ENCODE peak calls at places on chromosomes 6 and 20, in five cellular contexts. One of them, this sample, is unnamed. For H3K4me1 and H3K9me3, the result is how much of the 10 kb centered on the place peaks cover.

GRCh38 chr20:57620274-57620990 is at the start of gene ZBP1:
- DNase-seq in naive thymus-derived CD4-positive, alpha-beta T cell: no peak
- DNase-seq in heart left ventricle: no peak
- DNase-seq in SK-N-SH: no peak
- DNase-seq in effector memory CD4-positive, alpha-beta T cell: peak
- DNase-seq in this sample: no peak

GRCh38 chr6:111978826-111979225 is 75.1 kb upstream of the CCN6 start:
- DNase-seq in naive thymus-derived CD4-positive, alpha-beta T cell: no peak
- DNase-seq in SK-N-SH: no peak
- DNase-seq in heart left ventricle: no peak
- DNase-seq in effector memory CD4-positive, alpha-beta T cell: no peak
- DNase-seq in this sample: no peak

GRCh38 chr6:43078651-43079050 is 2.5 kb downstream of the PTK7 start:
- DNase-seq in heart left ventricle: no peak
- DNase-seq in naive thymus-derived CD4-positive, alpha-beta T cell: no peak
- DNase-seq in SK-N-SH: no peak
- DNase-seq in effector memory CD4-positive, alpha-beta T cell: no peak
- DNase-seq in this sample: no peak

GRCh38 chr6:10595731-10596664 is 74.8 kb downstream of the GCNT2 start:
- DNase-seq in effector memory CD4-positive, alpha-beta T cell: no peak
- DNase-seq in heart left ventricle: no peak
- DNase-seq in naive thymus-derived CD4-positive, alpha-beta T cell: no peak
- DNase-seq in SK-N-SH: no peak
- DNase-seq in this sample: no peak

GRCh38 chr6:91497770-91498169 is 910.9 kb upstream of the MAP3K7 start:
- DNase-seq in heart left ventricle: no peak
- DNase-seq in naive thymus-derived CD4-positive, alpha-beta T cell: no peak
- DNase-seq in SK-N-SH: no peak
- DNase-seq in effector memory CD4-positive, alpha-beta T cell: no peak
- DNase-seq in this sample: no peak

GRCh38 chr20:8176276-8176675 is 44.2 kb downstream of the PLCB1 start:
- DNase-seq in effector memory CD4-positive, alpha-beta T cell: no peak
- DNase-seq in naive thymus-derived CD4-positive, alpha-beta T cell: no peak
- DNase-seq in heart left ventricle: no peak
- DNase-seq in SK-N-SH: no peak
- DNase-seq in this sample: no peak

GRCh38 chr20:13231031-13231752 is 10.1 kb downstream of the ISM1 start:
- DNase-seq in effector memory CD4-positive, alpha-beta T cell: peak
- DNase-seq in SK-N-SH: no peak
- DNase-seq in heart left ventricle: no peak
- DNase-seq in naive thymus-derived CD4-positive, alpha-beta T cell: no peak
- DNase-seq in this sample: no peak

GRCh38 chr6:121851056-121851455 is 415.6 kb downstream of the GJA1 start:
- DNase-seq in SK-N-SH: no peak
- DNase-seq in effector memory CD4-positive, alpha-beta T cell: no peak
- DNase-seq in naive thymus-derived CD4-positive, alpha-beta T cell: no peak
- DNase-seq in heart left ventricle: no peak
- DNase-seq in this sample: peak

GRCh38 chr6:97591955-97592354 is 308.9 kb upstream of the MMS22L start:
- DNase-seq in SK-N-SH: no peak
- DNase-seq in naive thymus-derived CD4-positive, alpha-beta T cell: no peak
- DNase-seq in effector memory CD4-positive, alpha-beta T cell: no peak
- DNase-seq in heart left ventricle: no peak
- DNase-seq in this sample: no peak

GRCh38 chr6:92979281-92979680 is 440.1 kb downstream of the EPHA7 start:
- DNase-seq in SK-N-SH: no peak
- DNase-seq in effector memory CD4-positive, alpha-beta T cell: no peak
- DNase-seq in naive thymus-derived CD4-positive, alpha-beta T cell: no peak
- DNase-seq in heart left ventricle: no peak
- DNase-seq in this sample: no peak

GRCh38 chr20:43938932-43939761 is 24.5 kb downstream of the TOX2 start:
- DNase-seq in effector memory CD4-positive, alpha-beta T cell: no peak
- DNase-seq in SK-N-SH: no peak
- DNase-seq in naive thymus-derived CD4-positive, alpha-beta T cell: no peak
- DNase-seq in heart left ventricle: peak
- DNase-seq in this sample: no peak

GRCh38 chr6:105713474-105714118 is 310.7 kb upstream of the PREP start:
- DNase-seq in heart left ventricle: no peak
- DNase-seq in SK-N-SH: no peak
- DNase-seq in naive thymus-derived CD4-positive, alpha-beta T cell: no peak
- DNase-seq in effector memory CD4-positive, alpha-beta T cell: no peak
- DNase-seq in this sample: no peak

GRCh38 chr20:49583669-49584417 is 15.9 kb upstream of the PTGIS start:
- DNase-seq in effector memory CD4-positive, alpha-beta T cell: no peak
- DNase-seq in heart left ventricle: peak
- DNase-seq in naive thymus-derived CD4-positive, alpha-beta T cell: no peak
- DNase-seq in SK-N-SH: no peak
- DNase-seq in this sample: no peak

GRCh38 chr20:38196592-38196991 is 31.5 kb upstream of the TGM2 start:
- DNase-seq in effector memory CD4-positive, alpha-beta T cell: no peak
- DNase-seq in naive thymus-derived CD4-positive, alpha-beta T cell: no peak
- DNase-seq in SK-N-SH: no peak
- DNase-seq in heart left ventricle: peak
- DNase-seq in this sample: no peak

GRCh38 chr6:68008445-68008844 is 626.6 kb upstream of the ADGRB3 start:
- DNase-seq in naive thymus-derived CD4-positive, alpha-beta T cell: no peak
- DNase-seq in effector memory CD4-positive, alpha-beta T cell: no peak
- DNase-seq in SK-N-SH: no peak
- DNase-seq in heart left ventricle: no peak
- DNase-seq in this sample: no peak

GRCh38 chr6:112218563-112218962 is 35.8 kb downstream of the LAMA4 start:
- DNase-seq in SK-N-SH: no peak
- DNase-seq in effector memory CD4-positive, alpha-beta T cell: no peak
- DNase-seq in naive thymus-derived CD4-positive, alpha-beta T cell: no peak
- DNase-seq in heart left ventricle: peak
- DNase-seq in this sample: no peak

GRCh38 chr6:33622456-33623431 is 1.6 kb downstream of the ITPR3 start:
- DNase-seq in effector memory CD4-positive, alpha-beta T cell: no peak
- DNase-seq in naive thymus-derived CD4-positive, alpha-beta T cell: no peak
- DNase-seq in SK-N-SH: no peak
- DNase-seq in heart left ventricle: no peak
- DNase-seq in this sample: no peak

GRCh38 chr6:12291785-12292604 is 1.8 kb downstream of the EDN1 start:
- DNase-seq in naive thymus-derived CD4-positive, alpha-beta T cell: no peak
- DNase-seq in heart left ventricle: no peak
- DNase-seq in effector memory CD4-positive, alpha-beta T cell: no peak
- DNase-seq in SK-N-SH: peak
- DNase-seq in this sample: no peak
- H3K4me3 ChIP-seq in naive thymus-derived CD4-positive, alpha-beta T cell: no peak
- H3K4me3 ChIP-seq in heart left ventricle: peak
- H3K4me3 ChIP-seq in effector memory CD4-positive, alpha-beta T cell: no peak
- H3K4me3 ChIP-seq in SK-N-SH: peak
- H3K4me3 ChIP-seq in this sample: no peak

DNA sequence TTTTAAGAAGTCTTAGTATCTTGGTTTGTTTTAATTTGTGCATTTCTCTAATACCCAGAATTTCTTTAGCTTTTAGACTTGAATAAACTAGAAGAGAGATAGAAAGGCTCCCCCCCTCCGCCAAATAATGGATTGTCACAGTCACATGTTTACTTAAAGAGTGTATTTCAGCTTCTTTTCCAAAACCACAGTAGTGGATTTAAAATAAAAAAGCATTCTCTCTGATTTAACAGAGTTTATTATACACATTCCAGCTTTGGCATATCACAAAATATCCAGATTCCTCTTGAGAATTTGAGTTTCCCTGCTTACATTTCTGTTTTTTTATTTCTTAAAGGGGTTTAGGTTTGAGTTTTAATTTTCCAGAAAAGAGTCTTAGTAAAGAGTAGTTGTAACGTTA is 113.3 kb upstream of the SUPT3H start:
- DNase-seq in naive thymus-derived CD4-positive, alpha-beta T cell: no peak
- DNase-seq in SK-N-SH: no peak
- DNase-seq in effector memory CD4-positive, alpha-beta T cell: no peak
- DNase-seq in heart left ventricle: no peak
- DNase-seq in this sample: no peak
- H3K4me1 ChIP-seq in naive thymus-derived CD4-positive, alpha-beta T cell: under half
- H3K4me1 ChIP-seq in SK-N-SH: under half
- H3K4me1 ChIP-seq in effector memory CD4-positive, alpha-beta T cell: under half
- H3K4me1 ChIP-seq in heart left ventricle: under half
- H3K4me1 ChIP-seq in this sample: under half

GRCh38 chr6:917939-918338 is 225.0 kb upstream of the EXOC2 start:
- DNase-seq in naive thymus-derived CD4-positive, alpha-beta T cell: no peak
- DNase-seq in effector memory CD4-positive, alpha-beta T cell: no peak
- DNase-seq in SK-N-SH: no peak
- DNase-seq in heart left ventricle: no peak
- DNase-seq in this sample: no peak

GRCh38 chr6:920512-920911 is 227.6 kb upstream of the EXOC2 start:
- DNase-seq in heart left ventricle: no peak
- DNase-seq in naive thymus-derived CD4-positive, alpha-beta T cell: no peak
- DNase-seq in effector memory CD4-positive, alpha-beta T cell: no peak
- DNase-seq in SK-N-SH: no peak
- DNase-seq in this sample: no peak

GRCh38 chr6:921400-921799 is 228.5 kb upstream of the EXOC2 start:
- DNase-seq in heart left ventricle: no peak
- DNase-seq in naive thymus-derived CD4-positive, alpha-beta T cell: no peak
- DNase-seq in effector memory CD4-positive, alpha-beta T cell: no peak
- DNase-seq in SK-N-SH: no peak
- DNase-seq in this sample: no peak

GRCh38 chr6:917296-917695 is 224.4 kb upstream of the EXOC2 start:
- DNase-seq in SK-N-SH: no peak
- DNase-seq in heart left ventricle: no peak
- DNase-seq in naive thymus-derived CD4-positive, alpha-beta T cell: no peak
- DNase-seq in effector memory CD4-positive, alpha-beta T cell: no peak
- DNase-seq in this sample: no peak

GRCh38 chr6:919499-919898 is 226.6 kb upstream of the EXOC2 start:
- DNase-seq in SK-N-SH: no peak
- DNase-seq in heart left ventricle: no peak
- DNase-seq in naive thymus-derived CD4-positive, alpha-beta T cell: no peak
- DNase-seq in effector memory CD4-positive, alpha-beta T cell: no peak
- DNase-seq in this sample: no peak
- H3K9me3 ChIP-seq in SK-N-SH: under half
- H3K9me3 ChIP-seq in heart left ventricle: under half
- H3K9me3 ChIP-seq in naive thymus-derived CD4-positive, alpha-beta T cell: under half
- H3K9me3 ChIP-seq in effector memory CD4-positive, alpha-beta T cell: under half
- H3K9me3 ChIP-seq in this sample: under half

GRCh38 chr6:150598858-150599198 is 857 bp upstream of the PLEKHG1 start:
- DNase-seq in effector memory CD4-positive, alpha-beta T cell: no peak
- DNase-seq in naive thymus-derived CD4-positive, alpha-beta T cell: no peak
- DNase-seq in SK-N-SH: no peak
- DNase-seq in heart left ventricle: no peak
- DNase-seq in this sample: no peak

GRCh38 chr6:150598401-150598800 is 1.3 kb upstream of the PLEKHG1 start:
- DNase-seq in SK-N-SH: no peak
- DNase-seq in heart left ventricle: no peak
- DNase-seq in naive thymus-derived CD4-positive, alpha-beta T cell: no peak
- DNase-seq in effector memory CD4-positive, alpha-beta T cell: no peak
- DNase-seq in this sample: no peak

GRCh38 chr6:150600003-150600301 is 267 bp downstream of the PLEKHG1 start:
- DNase-seq in naive thymus-derived CD4-positive, alpha-beta T cell: no peak
- DNase-seq in effector memory CD4-positive, alpha-beta T cell: no peak
- DNase-seq in SK-N-SH: no peak
- DNase-seq in heart left ventricle: no peak
- DNase-seq in this sample: no peak

GRCh38 chr6:150599199-150600002 is at the start of gene PLEKHG1:
- DNase-seq in heart left ventricle: peak
- DNase-seq in naive thymus-derived CD4-positive, alpha-beta T cell: peak
- DNase-seq in effector memory CD4-positive, alpha-beta T cell: peak
- DNase-seq in SK-N-SH: peak
- DNase-seq in this sample: peak

GRCh38 chr6:150600302-150601017 is 775 bp downstream of the PLEKHG1 start:
- DNase-seq in SK-N-SH: peak
- DNase-seq in heart left ventricle: peak
- DNase-seq in naive thymus-derived CD4-positive, alpha-beta T cell: peak
- DNase-seq in effector memory CD4-positive, alpha-beta T cell: peak
- DNase-seq in this sample: peak
- H3K4me3 ChIP-seq in SK-N-SH: peak
- H3K4me3 ChIP-seq in heart left ventricle: peak
- H3K4me3 ChIP-seq in naive thymus-derived CD4-positive, alpha-beta T cell: peak
- H3K4me3 ChIP-seq in effector memory CD4-positive, alpha-beta T cell: peak
- H3K4me3 ChIP-seq in this sample: peak

This sample was measured in HAP-1.